ENCODE peak calls at places on chromosomes 4 and X, in ten cellular contexts. One of them, this sample, is unnamed.
A peak's percentile ranks its signal among the peaks of the same experiment; 100 is the strongest.

GRCh38 chr4:179530953-179531352 is 2088.7 kb upstream of the AGA start:
- DNase-seq in mucosa of descending colon: no peak
- DNase-seq in endothelial cell: no peak
- DNase-seq in astrocyte of the spinal cord: no peak
- DNase-seq in heart right ventricle: no peak
- DNase-seq in fibroblast of lung: peak; percentile 34
- DNase-seq in epithelial cell of esophagus: no peak
- DNase-seq in BJ: no peak
- DNase-seq in WTC11: no peak
- DNase-seq in A549: no peak
- DNase-seq in this sample: no peak

GRCh38 chr4:75002381-75002780 is 69.5 kb downstream of the PARM1 start:
- DNase-seq in BJ: no peak
- DNase-seq in fibroblast of lung: no peak
- DNase-seq in astrocyte of the spinal cord: no peak
- DNase-seq in epithelial cell of esophagus: peak; percentile 43
- DNase-seq in mucosa of descending colon: no peak
- DNase-seq in WTC11: no peak
- DNase-seq in endothelial cell: no peak
- DNase-seq in A549: no peak
- DNase-seq in heart right ventricle: no peak
- DNase-seq in this sample: no peak

GRCh38 chr4:4225915-4226605 is 669 bp downstream of the OTOP1 start:
- DNase-seq in mucosa of descending colon: no peak
- DNase-seq in astrocyte of the spinal cord: no peak
- DNase-seq in heart right ventricle: no peak
- DNase-seq in A549: no peak
- DNase-seq in fibroblast of lung: no peak
- DNase-seq in WTC11: peak; percentile 36
- DNase-seq in epithelial cell of esophagus: no peak
- DNase-seq in endothelial cell: no peak
- DNase-seq in BJ: no peak
- DNase-seq in this sample: no peak

GRCh38 chr4:788636-789297 is 37.2 kb downstream of the CPLX1 start:
- DNase-seq in heart right ventricle: no peak
- DNase-seq in endothelial cell: no peak
- DNase-seq in fibroblast of lung: no peak
- DNase-seq in A549: no peak
- DNase-seq in epithelial cell of esophagus: no peak
- DNase-seq in BJ: no peak
- DNase-seq in WTC11: no peak
- DNase-seq in mucosa of descending colon: peak; percentile 47
- DNase-seq in astrocyte of the spinal cord: no peak
- DNase-seq in this sample: no peak

GRCh38 chr4:68372588-68372987 is 22.7 kb upstream of the YTHDC1 start:
- DNase-seq in endothelial cell: no peak
- DNase-seq in WTC11: no peak
- DNase-seq in fibroblast of lung: no peak
- DNase-seq in mucosa of descending colon: no peak
- DNase-seq in heart right ventricle: no peak
- DNase-seq in A549: no peak
- DNase-seq in epithelial cell of esophagus: peak; percentile 60
- DNase-seq in astrocyte of the spinal cord: no peak
- DNase-seq in BJ: no peak
- DNase-seq in this sample: no peak

GRCh38 chrX:3428762-3429161 is 82.3 kb upstream of the MXRA5 start:
- DNase-seq in endothelial cell: no peak
- DNase-seq in mucosa of descending colon: no peak
- DNase-seq in A549: no peak
- DNase-seq in astrocyte of the spinal cord: no peak
- DNase-seq in WTC11: no peak
- DNase-seq in epithelial cell of esophagus: no peak
- DNase-seq in BJ: no peak
- DNase-seq in heart right ventricle: no peak
- DNase-seq in fibroblast of lung: no peak
- DNase-seq in this sample: no peak

GRCh38 chrX:98203800-98204199 is 1320.1 kb downstream of the RPA4 start:
- DNase-seq in fibroblast of lung: peak; percentile 0
- DNase-seq in heart right ventricle: no peak
- DNase-seq in epithelial cell of esophagus: peak; percentile 35
- DNase-seq in astrocyte of the spinal cord: no peak
- DNase-seq in mucosa of descending colon: no peak
- DNase-seq in BJ: no peak
- DNase-seq in WTC11: no peak
- DNase-seq in endothelial cell: no peak
- DNase-seq in A549: no peak
- DNase-seq in this sample: no peak

GRCh38 chr4:147596377-147596776 is 20.8 kb upstream of the TMEM184C start:
- DNase-seq in BJ: no peak
- DNase-seq in mucosa of descending colon: no peak
- DNase-seq in endothelial cell: no peak
- DNase-seq in fibroblast of lung: peak; percentile 39
- DNase-seq in WTC11: no peak
- DNase-seq in astrocyte of the spinal cord: peak; percentile 32
- DNase-seq in epithelial cell of esophagus: peak; percentile 57
- DNase-seq in heart right ventricle: no peak
- DNase-seq in A549: no peak
- DNase-seq in this sample: no peak

GRCh38 chr4:173135241-173135847 is 33.3 kb upstream of the GALNT7 start:
- DNase-seq in astrocyte of the spinal cord: peak; percentile 34
- DNase-seq in heart right ventricle: no peak
- DNase-seq in mucosa of descending colon: no peak
- DNase-seq in epithelial cell of esophagus: peak; percentile 59
- DNase-seq in endothelial cell: no peak
- DNase-seq in WTC11: no peak
- DNase-seq in BJ: no peak
- DNase-seq in A549: peak; percentile 2
- DNase-seq in fibroblast of lung: peak; percentile 34
- DNase-seq in this sample: no peak

GRCh38 chr4:121183359-121183758 is 19.2 kb upstream of the TNIP3 start:
- DNase-seq in epithelial cell of esophagus: no peak
- DNase-seq in WTC11: no peak
- DNase-seq in BJ: no peak
- DNase-seq in heart right ventricle: no peak
- DNase-seq in mucosa of descending colon: no peak
- DNase-seq in endothelial cell: no peak
- DNase-seq in fibroblast of lung: no peak
- DNase-seq in astrocyte of the spinal cord: no peak
- DNase-seq in A549: no peak
- DNase-seq in this sample: no peak

GRCh38 chr4:7394681-7395451 is 39.9 kb downstream of the PSAPL1 start:
- DNase-seq in mucosa of descending colon: no peak
- DNase-seq in epithelial cell of esophagus: no peak
- DNase-seq in BJ: no peak
- DNase-seq in A549: no peak
- DNase-seq in endothelial cell: peak; percentile 1
- DNase-seq in WTC11: no peak
- DNase-seq in astrocyte of the spinal cord: no peak
- DNase-seq in fibroblast of lung: no peak
- DNase-seq in heart right ventricle: no peak
- DNase-seq in this sample: no peak

GRCh38 chr4:156420557-156420956 is 466.9 kb upstream of the CTSO start:
- DNase-seq in heart right ventricle: no peak
- DNase-seq in BJ: no peak
- DNase-seq in endothelial cell: no peak
- DNase-seq in A549: no peak
- DNase-seq in mucosa of descending colon: no peak
- DNase-seq in fibroblast of lung: peak; percentile 9
- DNase-seq in astrocyte of the spinal cord: no peak
- DNase-seq in WTC11: no peak
- DNase-seq in epithelial cell of esophagus: peak; percentile 2
- DNase-seq in this sample: no peak

GRCh38 chrX:108122748-108123147 is 31.2 kb downstream of the ATG4A start:
- DNase-seq in mucosa of descending colon: no peak
- DNase-seq in A549: no peak
- DNase-seq in WTC11: no peak
- DNase-seq in astrocyte of the spinal cord: peak; percentile 23
- DNase-seq in fibroblast of lung: peak; percentile 29
- DNase-seq in heart right ventricle: no peak
- DNase-seq in epithelial cell of esophagus: peak; percentile 76
- DNase-seq in BJ: peak; percentile 16
- DNase-seq in endothelial cell: no peak
- DNase-seq in this sample: peak; percentile 4

GRCh38 chr4:42404001-42404400 is 6.7 kb downstream of the SHISA3 start:
- DNase-seq in A549: no peak
- DNase-seq in heart right ventricle: no peak
- DNase-seq in fibroblast of lung: no peak
- DNase-seq in epithelial cell of esophagus: no peak
- DNase-seq in mucosa of descending colon: no peak
- DNase-seq in endothelial cell: no peak
- DNase-seq in astrocyte of the spinal cord: no peak
- DNase-seq in WTC11: peak; percentile 40
- DNase-seq in BJ: no peak
- DNase-seq in this sample: no peak

GRCh38 chr4:165865995-165866650 is 6.9 kb upstream of the TLL1 start:
- DNase-seq in endothelial cell: no peak
- DNase-seq in BJ: no peak
- DNase-seq in heart right ventricle: no peak
- DNase-seq in A549: no peak
- DNase-seq in mucosa of descending colon: no peak
- DNase-seq in epithelial cell of esophagus: no peak
- DNase-seq in astrocyte of the spinal cord: no peak
- DNase-seq in fibroblast of lung: no peak
- DNase-seq in WTC11: no peak
- DNase-seq in this sample: no peak

GRCh38 chr4:109395694-109396093 is 37.9 kb upstream of the SEC24B start:
- DNase-seq in mucosa of descending colon: no peak
- DNase-seq in BJ: no peak
- DNase-seq in WTC11: peak; percentile 62
- DNase-seq in astrocyte of the spinal cord: no peak
- DNase-seq in endothelial cell: no peak
- DNase-seq in heart right ventricle: no peak
- DNase-seq in fibroblast of lung: no peak
- DNase-seq in epithelial cell of esophagus: no peak
- DNase-seq in A549: no peak
- DNase-seq in this sample: no peak

GRCh38 chrX:107324493-107325310 is 118.3 kb downstream of the DNAAF6 start:
- DNase-seq in heart right ventricle: peak; percentile 3
- DNase-seq in A549: peak; percentile 41
- DNase-seq in BJ: no peak
- DNase-seq in endothelial cell: peak; percentile 76
- DNase-seq in astrocyte of the spinal cord: peak; percentile 14
- DNase-seq in mucosa of descending colon: peak; percentile 34
- DNase-seq in epithelial cell of esophagus: peak; percentile 52
- DNase-seq in WTC11: peak; percentile 81
- DNase-seq in fibroblast of lung: peak; percentile 24
- DNase-seq in this sample: no peak

DNA sequence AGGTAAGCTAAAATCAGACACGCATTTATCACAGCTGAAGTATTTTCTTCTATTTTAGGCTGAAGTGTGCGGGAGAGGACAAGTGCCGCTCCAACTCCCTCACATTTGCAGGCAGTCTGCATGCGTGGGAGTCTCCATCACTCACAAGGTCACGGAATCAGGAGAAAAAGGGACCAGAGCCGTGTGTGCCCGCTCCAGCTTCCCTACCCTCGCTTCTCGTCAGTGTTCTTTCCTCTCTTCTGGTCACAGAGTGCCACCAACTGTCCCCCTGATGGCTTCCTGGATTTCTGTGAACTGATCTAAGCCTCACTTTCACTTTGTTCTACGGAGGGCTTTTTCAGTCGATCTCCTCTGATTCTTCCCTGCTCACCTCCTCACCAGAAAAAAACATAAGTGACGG is 407.3 kb upstream of the AADAT start:
- DNase-seq in mucosa of descending colon: no peak
- DNase-seq in BJ: no peak
- DNase-seq in astrocyte of the spinal cord: no peak
- DNase-seq in WTC11: no peak
- DNase-seq in A549: peak; percentile 1
- DNase-seq in epithelial cell of esophagus: no peak
- DNase-seq in endothelial cell: no peak
- DNase-seq in heart right ventricle: no peak
- DNase-seq in fibroblast of lung: no peak
- DNase-seq in this sample: no peak
- TF ChIP-seq CTCF in mucosa of descending colon: no peak
- TF ChIP-seq CTCF in BJ: no peak
- TF ChIP-seq CTCF in astrocyte of the spinal cord: no peak
- TF ChIP-seq CTCF in WTC11: no peak
- TF ChIP-seq CTCF in A549: no peak
- TF ChIP-seq CTCF in epithelial cell of esophagus: no peak
- TF ChIP-seq CTCF in endothelial cell: no peak
- TF ChIP-seq CTCF in heart right ventricle: no peak
- TF ChIP-seq CTCF in fibroblast of lung: no peak
- TF ChIP-seq CTCF in this sample: no peak

DNA sequence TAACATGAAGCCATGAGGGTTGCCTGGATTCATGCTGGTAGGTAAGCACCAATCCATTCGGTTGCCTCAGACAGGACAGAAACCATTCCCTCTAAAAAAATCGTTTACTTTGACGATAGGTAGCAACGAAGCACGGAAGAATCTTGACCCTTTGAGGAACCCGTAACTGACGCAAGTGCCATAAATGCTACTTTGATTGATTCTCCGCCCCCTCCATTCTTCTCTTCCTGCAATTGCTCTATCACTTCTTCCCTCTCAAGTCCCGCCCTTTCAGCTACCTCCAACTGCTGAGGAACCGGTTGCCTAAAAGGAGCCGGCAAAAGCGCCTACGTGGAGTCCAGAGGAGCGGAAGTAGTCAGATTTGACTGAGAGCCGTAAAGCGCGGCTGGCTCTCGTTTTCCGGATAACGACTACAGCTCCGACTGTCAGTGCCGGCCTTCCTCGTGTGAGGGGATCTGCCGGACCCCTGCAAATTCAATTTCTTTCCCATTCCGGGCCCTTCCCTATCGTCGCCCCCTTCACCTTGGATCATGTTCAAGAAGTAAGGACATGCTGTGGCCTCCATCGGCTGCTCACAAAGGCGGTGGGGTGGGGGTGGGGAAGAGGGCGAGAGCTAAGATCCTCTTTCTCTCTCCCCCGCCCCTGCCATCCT is at the start of gene MCTS1:
- DNase-seq in epithelial cell of esophagus: peak; percentile 95
- DNase-seq in A549: peak; percentile 98
- DNase-seq in astrocyte of the spinal cord: peak; percentile 96
- DNase-seq in heart right ventricle: peak; percentile 84
- DNase-seq in mucosa of descending colon: peak; percentile 83
- DNase-seq in BJ: peak; percentile 86
- DNase-seq in WTC11: peak; percentile 70
- DNase-seq in fibroblast of lung: peak; percentile 96
- DNase-seq in endothelial cell: peak; percentile 62
- DNase-seq in this sample: peak; percentile 85
- TF ChIP-seq CTCF in epithelial cell of esophagus: no peak
- TF ChIP-seq CTCF in A549: no peak
- TF ChIP-seq CTCF in astrocyte of the spinal cord: no peak
- TF ChIP-seq CTCF in heart right ventricle: no peak
- TF ChIP-seq CTCF in mucosa of descending colon: no peak
- TF ChIP-seq CTCF in BJ: no peak
- TF ChIP-seq CTCF in WTC11: no peak
- TF ChIP-seq CTCF in fibroblast of lung: no peak
- TF ChIP-seq CTCF in endothelial cell: no peak
- TF ChIP-seq CTCF in this sample: no peak

GRCh38 chrX:144849141-144849540 is 398.2 kb upstream of the SPANXN1 start:
- DNase-seq in A549: no peak
- DNase-seq in endothelial cell: no peak
- DNase-seq in fibroblast of lung: no peak
- DNase-seq in WTC11: no peak
- DNase-seq in heart right ventricle: no peak
- DNase-seq in mucosa of descending colon: no peak
- DNase-seq in astrocyte of the spinal cord: peak; percentile 10
- DNase-seq in BJ: no peak
- DNase-seq in epithelial cell of esophagus: no peak
- DNase-seq in this sample: no peak
- TF ChIP-seq CTCF in A549: no peak
- TF ChIP-seq CTCF in endothelial cell: no peak
- TF ChIP-seq CTCF in fibroblast of lung: no peak
- TF ChIP-seq CTCF in WTC11: no peak
- TF ChIP-seq CTCF in heart right ventricle: no peak
- TF ChIP-seq CTCF in mucosa of descending colon: no peak
- TF ChIP-seq CTCF in astrocyte of the spinal cord: no peak
- TF ChIP-seq CTCF in BJ: no peak
- TF ChIP-seq CTCF in epithelial cell of esophagus: no peak
- TF ChIP-seq CTCF in this sample: no peak

GRCh38 chr4:174283507-174284180 is at the start of the genes CEP44 and FBXO8:
- DNase-seq in BJ: peak; percentile 38
- DNase-seq in epithelial cell of esophagus: peak; percentile 77
- DNase-seq in WTC11: peak; percentile 64
- DNase-seq in A549: peak; percentile 74
- DNase-seq in fibroblast of lung: peak; percentile 91
- DNase-seq in heart right ventricle: peak; percentile 68
- DNase-seq in endothelial cell: peak; percentile 66
- DNase-seq in mucosa of descending colon: peak; percentile 79
- DNase-seq in astrocyte of the spinal cord: peak; percentile 90
- DNase-seq in this sample: peak; percentile 5
- TF ChIP-seq CTCF in BJ: no peak
- TF ChIP-seq CTCF in epithelial cell of esophagus: no peak
- TF ChIP-seq CTCF in WTC11: no peak
- TF ChIP-seq CTCF in A549: no peak
- TF ChIP-seq CTCF in fibroblast of lung: no peak
- TF ChIP-seq CTCF in heart right ventricle: no peak
- TF ChIP-seq CTCF in endothelial cell: no peak
- TF ChIP-seq CTCF in mucosa of descending colon: no peak
- TF ChIP-seq CTCF in astrocyte of the spinal cord: no peak
- TF ChIP-seq CTCF in this sample: no peak